ENCODE peak calls at places on chromosomes 1 and 21, in five cellular contexts. N is stomach; Y is right cardiac atrium; Q is mucosa of descending colon; T is CD8-positive, alpha-beta memory T cell. R is an unnamed sample.

GRCh38 chr1:39105841-39106765 is 80.0 kb downstream of the NDUFS5 start:
- DNase-seq in T (peak), Q (peak), Y (peak), N (peak), R (peak)

GRCh38 chr1:218394416-218394815 is 49.3 kb downstream of the TGFB2 start:
- DNase-seq in T (no peak), N (no peak), Q (no peak), Y (no peak), R (no peak)

GRCh38 chr1:230749150-230749549 is 2.0 kb downstream of the CAPN9 start:
- DNase-seq in Y (no peak), Q (no peak), N (no peak), T (no peak), R (no peak)

GRCh38 chr1:228228601-228229074 is 20.8 kb downstream of the OBSCN start:
- DNase-seq in Q (no peak), T (no peak), N (no peak), Y (no peak), R (no peak)

GRCh38 chr1:174534789-174535188 is 87.0 kb downstream of the GPR52 start:
- DNase-seq in Y (no peak), Q (no peak), T (no peak), N (no peak), R (no peak)

GRCh38 chr1:182860658-182861057 is 21.5 kb downstream of the DHX9 start:
- DNase-seq in T (no peak), N (no peak), Y (no peak), Q (no peak), R (no peak)

GRCh38 chr1:171916315-171916771 is 75.0 kb downstream of the DNM3 start:
- DNase-seq in N (no peak), T (no peak), Y (no peak), Q (no peak), R (no peak)

GRCh38 chr1:9957726-9958125 is 14.5 kb downstream of the NMNAT1 start:
- DNase-seq in N (no peak), T (no peak), Y (no peak), Q (no peak), R (no peak)

GRCh38 chr1:114079596-114080190 is 74.0 kb downstream of the SYT6 start:
- DNase-seq in Y (no peak), Q (no peak), N (no peak), T (no peak), R (no peak)

GRCh38 chr1:154496381-154496780 is 5.6 kb upstream of the TDRD10 start:
- DNase-seq in T (no peak), Y (no peak), N (no peak), Q (no peak), R (no peak)

GRCh38 chr1:182841368-182841988 is 2.3 kb downstream of the DHX9 start:
- DNase-seq in N (no peak), T (no peak), Q (no peak), Y (no peak), R (no peak)

GRCh38 chr1:93779540-93780121 is 98.0 kb upstream of the BCAR3 start:
- DNase-seq in T (no peak), Q (no peak), Y (no peak), N (no peak), R (no peak)

GRCh38 chr1:44807364-44808062 is 362 bp upstream of the DYNLT4 start:
- DNase-seq in Y (peak), T (peak), Q (peak), N (peak), R (peak)

GRCh38 chr1:77076759-77077158 is 142.5 kb downstream of the PIGK start:
- DNase-seq in T (no peak), Q (no peak), Y (no peak), N (no peak), R (no peak)

GRCh38 chr1:169121146-169121923 is 14.8 kb downstream of the ATP1B1 start:
- DNase-seq in N (no peak), Y (no peak), Q (no peak), T (no peak), R (no peak)

GRCh38 chr1:22024485-22025367 is 23.3 kb downstream of the CELA3A start:
- DNase-seq in N (peak), Y (peak), Q (peak), T (peak), R (peak)

GRCh38 chr1:234760303-234760723 is 150.3 kb upstream of the IRF2BP2 start:
- DNase-seq in N (no peak), Q (no peak), Y (no peak), T (no peak), R (no peak)

GRCh38 chr1:37177230-37177864 is 143.0 kb upstream of the GRIK3 start:
- DNase-seq in Q (peak), N (no peak), T (no peak), Y (no peak), R (peak)

GRCh38 chr1:6476483-6476882 is 10.5 kb upstream of the TNFRSF25 start:
- DNase-seq in Q (peak), Y (no peak), T (no peak), N (no peak), R (no peak)

GRCh38 chr1:60290393-60290792 is 216.8 kb upstream of the C1orf87 start:
- DNase-seq in Q (no peak), T (no peak), Y (no peak), N (no peak), R (no peak)

GRCh38 chr1:60129916-60130315 is 56.3 kb upstream of the C1orf87 start:
- DNase-seq in Y (no peak), Q (no peak), N (no peak), T (no peak), R (no peak)

GRCh38 chr1:32335619-32335950 is 448 bp downstream of the MARCKSL1 start:
- DNase-seq in T (no peak), N (no peak), Y (no peak), Q (no peak), R (no peak)

GRCh38 chr21:39003982-39004775 is 179.1 kb downstream of the PSMG1 start:
- DNase-seq in N (no peak), Y (peak), T (no peak), Q (peak), R (no peak)

GRCh38 chr1:44031051-44031899 is at the start of gene SLC6A9:
- DNase-seq in T (peak), Q (peak), Y (peak), N (peak), R (peak)

GRCh38 chr1:234676103-234676594 is 66.2 kb upstream of the IRF2BP2 start:
- DNase-seq in T (peak), Y (peak), N (peak), Q (peak), R (peak)

GRCh38 chr1:17563494-17564281 is 24.2 kb downstream of the ARHGEF10L start:
- DNase-seq in N (no peak), Q (no peak), T (no peak), Y (peak), R (no peak)

GRCh38 chr1:89199515-89199914 is 773 bp upstream of the GBP4 start:
- DNase-seq in T (peak), N (no peak), Q (no peak), Y (no peak), R (no peak)
- H3K4me3 ChIP-seq in T (peak), N (peak), Q (no peak), Y (peak), R (no peak)

GRCh38 chr1:84613887-84614286 is 39.6 kb upstream of the CTBS start:
- DNase-seq in Q (no peak), Y (no peak), N (no peak), T (no peak), R (no peak)
- H3K4me3 ChIP-seq in Q (no peak), Y (no peak), N (no peak), T (no peak), R (no peak)

GRCh38 chr1:156388814-156389137 is 19.8 kb downstream of the RHBG start:
- DNase-seq in N (no peak), T (no peak), Q (no peak), Y (no peak), R (no peak)

GRCh38 chr1:156389311-156389710 is 20.3 kb downstream of the RHBG start:
- DNase-seq in Q (no peak), N (no peak), T (no peak), Y (peak), R (no peak)

GRCh38 chr1:156386949-156387898 is 18.2 kb downstream of the RHBG start:
- DNase-seq in Q (no peak), Y (no peak), N (no peak), T (no peak), R (no peak)

GRCh38 chr1:156386134-156386901 is 17.3 kb downstream of the RHBG start:
- DNase-seq in T (no peak), Q (no peak), Y (no peak), N (no peak), R (no peak)

DNA sequence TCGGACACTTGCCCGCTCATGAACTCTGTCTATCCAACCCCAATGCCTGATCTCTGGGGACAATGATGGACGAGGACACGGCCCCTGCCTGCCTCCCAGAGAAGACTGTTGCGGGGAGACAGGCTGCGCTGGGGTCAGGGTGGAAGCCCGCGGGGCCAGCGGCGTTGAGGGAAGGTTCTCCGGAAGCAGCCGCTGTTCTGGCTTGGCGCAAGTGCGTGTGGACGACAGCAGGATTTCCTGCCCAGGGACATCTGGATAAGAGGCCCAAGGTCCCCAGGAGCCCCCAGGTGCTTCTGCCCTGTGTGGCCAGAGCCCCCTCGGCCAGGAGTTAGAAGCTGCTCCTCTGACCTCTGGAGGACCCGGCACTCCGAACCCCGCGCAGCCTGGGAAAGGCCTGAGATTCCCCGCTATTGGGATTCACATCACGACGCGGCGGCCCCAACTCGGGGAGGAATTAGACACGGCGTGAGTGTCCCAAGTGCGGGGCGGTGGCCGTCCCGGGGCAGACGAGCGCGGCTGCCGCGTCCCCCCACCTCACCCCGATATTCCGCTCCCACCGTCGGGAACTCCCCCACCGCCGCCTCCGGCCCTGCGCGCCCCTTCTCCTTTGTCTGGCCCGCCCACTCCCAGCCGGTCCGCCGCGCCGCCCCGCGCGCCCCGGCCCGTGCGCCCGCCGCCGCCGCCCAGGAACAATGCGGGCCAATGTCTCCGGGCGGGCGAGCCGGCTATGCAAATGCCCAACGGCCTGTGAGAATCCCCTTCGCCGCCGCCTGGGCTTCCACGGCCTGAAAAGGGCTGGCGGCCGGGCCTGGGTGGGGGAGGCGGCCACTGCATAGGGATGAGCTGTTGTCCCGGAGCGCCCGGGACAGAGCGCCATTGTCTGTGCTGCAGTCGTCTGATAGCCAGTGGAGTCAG is 19.1 kb downstream of the RHBG start:
- DNase-seq in T (no peak), Y (no peak), Q (no peak), N (no peak), R (no peak)
- H3K4me3 ChIP-seq in T (no peak), Y (peak), Q (no peak), N (peak), R (no peak)

DNA sequence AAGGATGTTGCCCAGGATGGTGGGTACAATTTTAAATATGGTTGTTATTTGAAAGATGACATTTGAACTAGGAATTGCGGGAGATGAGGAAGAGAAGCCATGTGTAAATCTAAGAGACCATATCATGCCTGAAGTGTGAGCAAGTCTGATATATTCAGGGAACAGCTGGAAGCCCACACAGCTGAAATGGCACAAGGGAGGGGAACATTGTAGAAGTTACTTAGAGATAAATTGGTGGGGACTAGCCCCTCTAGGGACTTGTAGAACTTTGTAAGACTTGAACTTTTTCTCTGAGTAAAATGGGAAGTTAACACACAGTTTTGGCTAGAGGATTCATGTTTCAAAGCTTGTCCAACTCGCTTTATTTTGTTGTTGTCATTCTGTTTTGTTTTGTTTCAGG is 216.4 kb downstream of the FMN2 start:
- DNase-seq in Q (no peak), Y (no peak), T (no peak), N (no peak), R (no peak)
- H3K4me3 ChIP-seq in Q (no peak), Y (no peak), T (no peak), N (no peak), R (no peak)

DNA sequence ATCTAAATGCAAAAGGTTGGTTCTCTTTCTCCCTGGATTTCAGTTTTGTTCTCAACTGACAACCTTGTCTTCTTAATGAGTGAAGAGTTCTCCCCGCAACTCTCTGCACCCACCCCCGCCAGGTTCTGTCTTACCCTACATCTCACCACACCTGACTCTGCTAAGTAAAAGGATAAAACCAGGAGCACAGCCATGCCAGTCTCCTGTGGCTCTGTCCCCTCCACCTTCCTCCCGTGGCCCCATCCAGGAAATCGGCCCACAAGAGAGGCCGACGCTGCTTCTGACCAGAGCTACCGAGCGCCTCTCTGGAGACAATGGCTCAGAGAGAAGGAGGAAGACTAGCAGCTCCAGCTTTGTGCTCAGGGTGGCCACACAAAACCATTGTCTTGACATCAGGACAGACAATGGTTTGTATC is 72.3 kb downstream of the PLEKHA6 start:
- DNase-seq in Q (no peak), N (no peak), T (no peak), Y (no peak), R (no peak)
- H3K4me3 ChIP-seq in Q (no peak), N (peak), T (peak), Y (peak), R (peak)

GRCh38 chr1:224880593-224881307 is 48.7 kb upstream of the DNAH14 start:
- DNase-seq in T (no peak), Q (peak), Y (no peak), N (no peak), R (no peak)
- H3K4me3 ChIP-seq in T (no peak), Q (no peak), Y (no peak), N (no peak), R (no peak)

R was measured in body of pancreas.